ENCODE peak calls at places on chromosomes 4 and X, in nine cellular contexts. O, V, Z, T, Y, R, C, S and U are unnamed samples.

GRCh38 chr4:86011117-86011516 is 348.7 kb downstream of the MAPK10 start:
- DNase-seq in Y (peak; percentile 35), R (no peak), Z (no peak), C (no peak), V (no peak), O (no peak), S (no peak), T (no peak), U (no peak)

GRCh38 chr4:100461796-100462195 is 56.0 kb downstream of the EMCN start:
- DNase-seq in C (no peak), O (no peak), Z (no peak), S (no peak), Y (no peak), T (no peak), V (no peak), R (no peak), U (no peak)

GRCh38 chr4:1210971-1211370 is 38.0 kb downstream of the CTBP1 start:
- DNase-seq in Z (no peak), O (no peak), T (peak; percentile 10), Y (no peak), R (peak; percentile 56), V (peak; percentile 65), S (no peak), C (no peak), U (no peak)

GRCh38 chr4:186724048-186724860 is 598 bp upstream of the FAT1 start:
- DNase-seq in S (peak; percentile 54), O (peak; percentile 72), R (peak; percentile 80), C (peak; percentile 83), T (peak; percentile 53), V (peak; percentile 80), Z (peak; percentile 64), Y (peak; percentile 42), U (peak; percentile 63)

GRCh38 chr4:152278505-152279301 is 257.2 kb downstream of the FBXW7 start:
- DNase-seq in Y (no peak), Z (peak; percentile 51), O (peak; percentile 51), T (no peak), S (no peak), V (peak; percentile 55), R (no peak), C (peak; percentile 56), U (no peak)

GRCh38 chrX:66150188-66150587 is 13.9 kb upstream of the HEPH start:
- DNase-seq in Z (no peak), C (no peak), R (no peak), Y (no peak), O (no peak), T (no peak), S (no peak), V (no peak), U (no peak)

GRCh38 chr4:11732155-11732554 is 303.5 kb upstream of the HS3ST1 start:
- DNase-seq in R (no peak), S (no peak), O (no peak), V (no peak), T (no peak), C (no peak), Y (no peak), Z (peak; percentile 71), U (no peak)

GRCh38 chr4:2416564-2417195 is 1.8 kb downstream of the ZFYVE28 start:
- DNase-seq in Z (peak; percentile 45), O (peak; percentile 73), Y (no peak), C (peak; percentile 81), S (no peak), R (no peak), T (peak; percentile 47), V (peak; percentile 80), U (peak; percentile 27)

GRCh38 chr4:17368408-17368807 is 143.5 kb downstream of the QDPR start:
- DNase-seq in V (no peak), O (no peak), T (no peak), Z (no peak), S (no peak), Y (no peak), R (no peak), C (no peak), U (no peak)

DNA sequence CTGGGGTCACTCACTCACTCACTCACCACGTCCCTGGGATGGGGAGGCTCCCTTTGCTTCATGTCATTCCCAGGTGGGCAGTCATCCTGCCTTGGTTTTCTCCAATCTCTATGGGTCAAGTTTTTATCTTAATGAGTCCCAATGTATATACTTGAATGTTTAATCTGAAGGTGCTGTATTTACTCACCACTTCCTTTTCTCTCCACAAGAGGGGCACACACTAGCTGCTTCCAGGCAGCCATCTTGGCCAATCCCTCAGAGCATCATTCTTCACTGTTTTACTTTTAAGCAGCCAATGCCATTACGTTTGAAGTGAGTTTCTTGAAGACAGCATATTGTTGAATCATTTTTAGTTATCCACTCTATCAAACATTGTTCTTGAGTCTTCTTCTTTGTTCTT is 153.4 kb upstream of the ARSJ start:
- DNase-seq in T (no peak), V (no peak), O (no peak), R (no peak), C (no peak), Y (no peak), S (peak; percentile 14), Z (no peak), U (no peak)
- TF ChIP-seq CTCF in T (peak; percentile 52), V (no peak), O (peak; percentile 46), R (no peak), C (peak; percentile 58), Y (no peak), S (peak; percentile 32), Z (no peak), U (peak; percentile 56)

GRCh38 chr4:8886625-8887406 is 15.2 kb upstream of the HMX1 start:
- DNase-seq in V (no peak), Z (no peak), T (no peak), O (no peak), R (no peak), Y (no peak), C (no peak), S (no peak), U (no peak)
- TF ChIP-seq CTCF in V (no peak), Z (no peak), T (peak; percentile 79), O (peak; percentile 60), R (no peak), Y (no peak), C (peak; percentile 74), S (peak; percentile 53), U (peak; percentile 87)

DNA sequence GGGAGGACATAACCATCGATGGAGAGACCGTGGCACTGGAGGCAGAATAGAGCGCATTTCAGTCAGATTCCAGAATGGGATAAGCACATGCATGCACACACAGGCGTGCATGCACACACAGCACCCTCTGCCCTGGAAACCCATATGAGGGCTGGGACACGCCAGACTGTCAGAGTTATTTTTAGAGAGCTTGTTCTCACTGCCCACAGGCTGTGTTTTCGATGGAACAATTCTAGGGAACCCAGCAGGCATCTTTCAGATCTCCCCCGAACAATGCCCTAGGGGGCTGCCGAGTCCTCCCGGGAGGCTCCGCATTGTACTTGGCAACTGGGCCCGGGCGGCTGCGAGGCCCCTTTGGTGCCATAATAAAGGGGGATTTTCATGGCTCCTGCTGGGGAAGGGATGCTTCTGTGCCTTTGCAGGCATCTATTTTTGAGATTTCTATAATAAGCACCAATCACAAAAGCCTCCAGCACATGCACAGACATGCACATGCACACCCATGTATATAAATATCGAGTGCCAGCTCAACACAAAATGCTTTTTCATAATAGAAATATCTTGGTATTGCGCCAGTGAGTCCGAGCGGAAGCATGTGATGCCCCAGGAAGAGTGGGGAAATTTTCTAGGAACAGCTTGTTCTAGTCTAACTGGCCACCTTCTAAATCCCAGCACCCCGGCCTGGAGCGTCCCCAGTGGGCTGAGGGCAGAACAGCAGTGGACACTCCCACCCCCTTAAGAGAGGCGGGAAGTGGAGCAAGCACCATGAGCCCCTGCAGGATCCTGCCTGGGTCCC is 88.6 kb downstream of the PHKA2 start:
- DNase-seq in R (peak; percentile 61), O (no peak), S (no peak), V (no peak), T (no peak), Z (no peak), Y (peak; percentile 29), C (peak; percentile 24), U (no peak)
- TF ChIP-seq CTCF in R (no peak), O (no peak), S (no peak), V (peak; percentile 16), T (no peak), Z (no peak), Y (peak; percentile 53), C (no peak), U (no peak)

GRCh38 chr4:108783666-108784463 is 21.0 kb upstream of the ETNPPL start:
- DNase-seq in Y (no peak), S (peak; percentile 30), V (no peak), T (no peak), Z (no peak), R (no peak), C (no peak), O (no peak), U (no peak)
- TF ChIP-seq CTCF in Y (peak; percentile 34), S (peak; percentile 44), V (no peak), T (no peak), Z (no peak), R (no peak), C (peak; percentile 41), O (no peak), U (no peak)

DNA sequence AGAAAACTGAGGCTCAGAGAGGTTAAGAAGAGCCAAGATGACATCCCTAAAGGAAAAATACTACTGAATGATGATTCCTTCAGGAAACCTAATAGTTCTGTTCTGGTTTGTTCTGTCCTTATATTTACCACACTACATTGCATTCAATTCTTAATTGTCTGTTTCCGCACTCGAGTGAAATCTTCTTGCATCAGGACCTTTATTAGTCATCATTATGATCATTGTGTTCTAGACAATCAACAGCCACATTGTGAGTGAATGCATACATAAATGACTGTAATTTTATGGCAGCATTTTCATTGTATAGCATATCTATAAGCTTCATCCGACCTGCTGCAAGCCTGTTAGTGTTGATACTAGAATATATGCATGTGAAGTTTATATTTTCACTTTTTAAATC is 156.7 kb upstream of the FAM241A start:
- DNase-seq in O (no peak), Z (no peak), V (no peak), S (no peak), C (no peak), R (no peak), T (no peak), Y (no peak), U (no peak)
- TF ChIP-seq CTCF in O (no peak), Z (no peak), V (no peak), S (no peak), C (no peak), R (no peak), T (no peak), Y (no peak), U (no peak)

GRCh38 chrX:132204629-132205028 is 14.6 kb downstream of the RAP2C start:
- DNase-seq in V (no peak), Y (no peak), C (no peak), O (no peak), Z (no peak), T (no peak), S (no peak), R (no peak), U (no peak)
- TF ChIP-seq CTCF in V (no peak), Y (no peak), C (no peak), O (no peak), Z (no peak), T (no peak), S (no peak), R (no peak), U (no peak)

GRCh38 chrX:134377537-134377936 is 82.4 kb upstream of the HPRT1 start:
- DNase-seq in R (no peak), V (no peak), O (no peak), Z (no peak), T (no peak), C (no peak), Y (peak; percentile 3), S (peak; percentile 64), U (no peak)
- TF ChIP-seq CTCF in R (no peak), V (no peak), O (no peak), Z (no peak), T (no peak), C (peak; percentile 24), Y (peak; percentile 30), S (peak; percentile 35), U (no peak)